ENCODE peak calls at places on chromosomes 12 and 14, in four cellular contexts. One of them, this sample, is unnamed.

GRCh38 chr12:113049976-113050742 is 6.4 kb upstream of the DTX1 start:
- DNase-seq in upper lobe of left lung: no peak
- DNase-seq in gastrocnemius medialis: no peak
- DNase-seq in uterus: no peak
- DNase-seq in this sample: no peak

GRCh38 chr12:57143454-57143853 is 4.0 kb downstream of the LRP1-AS start:
- DNase-seq in upper lobe of left lung: no peak
- DNase-seq in gastrocnemius medialis: no peak
- DNase-seq in uterus: peak; percentile 12
- DNase-seq in this sample: no peak

GRCh38 chr12:94592080-94592479 is 58.3 kb downstream of the TMCC3 start:
- DNase-seq in upper lobe of left lung: no peak
- DNase-seq in gastrocnemius medialis: no peak
- DNase-seq in uterus: no peak
- DNase-seq in this sample: no peak

GRCh38 chr12:39239484-39240143 is 203.3 kb downstream of the KIF21A start:
- DNase-seq in upper lobe of left lung: no peak
- DNase-seq in gastrocnemius medialis: no peak
- DNase-seq in uterus: no peak
- DNase-seq in this sample: no peak

GRCh38 chr14:47040490-47040889 is 388.9 kb upstream of the RPL10L start:
- DNase-seq in upper lobe of left lung: peak; percentile 21
- DNase-seq in gastrocnemius medialis: no peak
- DNase-seq in uterus: no peak
- DNase-seq in this sample: no peak

GRCh38 chr14:32256606-32257005 is 53.5 kb upstream of the RNU6-8 start:
- DNase-seq in upper lobe of left lung: no peak
- DNase-seq in gastrocnemius medialis: no peak
- DNase-seq in uterus: no peak
- DNase-seq in this sample: no peak

GRCh38 chr12:67650528-67651379 is 2.2 kb downstream of the DYRK2 start:
- DNase-seq in upper lobe of left lung: no peak
- DNase-seq in gastrocnemius medialis: no peak
- DNase-seq in uterus: no peak
- DNase-seq in this sample: no peak

GRCh38 chr12:87813476-87814234 is 215.5 kb downstream of the C12orf50 start:
- DNase-seq in upper lobe of left lung: no peak
- DNase-seq in gastrocnemius medialis: no peak
- DNase-seq in uterus: no peak
- DNase-seq in this sample: no peak

GRCh38 chr14:79043194-79043889 is 873.2 kb downstream of the NRXN3 start:
- DNase-seq in upper lobe of left lung: no peak
- DNase-seq in gastrocnemius medialis: no peak
- DNase-seq in uterus: no peak
- DNase-seq in this sample: no peak

GRCh38 chr14:32468955-32469354 is 139.9 kb downstream of the AKAP6 start:
- DNase-seq in upper lobe of left lung: no peak
- DNase-seq in gastrocnemius medialis: no peak
- DNase-seq in uterus: no peak
- DNase-seq in this sample: no peak

GRCh38 chr14:104352493-104353220 is 214.3 kb downstream of the KIF26A start:
- DNase-seq in upper lobe of left lung: no peak
- DNase-seq in gastrocnemius medialis: peak; percentile 1
- DNase-seq in uterus: peak; percentile 2
- DNase-seq in this sample: no peak

GRCh38 chr14:69693145-69693544 is 73.8 kb upstream of the SRSF5 start:
- DNase-seq in upper lobe of left lung: peak; percentile 63
- DNase-seq in gastrocnemius medialis: no peak
- DNase-seq in uterus: no peak
- DNase-seq in this sample: no peak

GRCh38 chr14:71321556-71322315 is 414.5 kb downstream of the PCNX1 start:
- DNase-seq in upper lobe of left lung: peak; percentile 23
- DNase-seq in gastrocnemius medialis: no peak
- DNase-seq in uterus: no peak
- DNase-seq in this sample: no peak

GRCh38 chr12:115223322-115223721 is 539.3 kb upstream of the TBX3 start:
- DNase-seq in upper lobe of left lung: peak; percentile 36
- DNase-seq in gastrocnemius medialis: peak; percentile 31
- DNase-seq in uterus: no peak
- DNase-seq in this sample: no peak

GRCh38 chr14:71230897-71231296 is 323.6 kb downstream of the PCNX1 start:
- DNase-seq in upper lobe of left lung: no peak
- DNase-seq in gastrocnemius medialis: no peak
- DNase-seq in uterus: no peak
- DNase-seq in this sample: no peak

GRCh38 chr14:21924479-21924878 is 250.9 kb upstream of the OR4E1 start:
- DNase-seq in upper lobe of left lung: peak; percentile 27
- DNase-seq in gastrocnemius medialis: no peak
- DNase-seq in uterus: no peak
- DNase-seq in this sample: no peak

GRCh38 chr12:62543741-62544140 is 77.1 kb downstream of the MON2 start:
- DNase-seq in upper lobe of left lung: no peak
- DNase-seq in gastrocnemius medialis: no peak
- DNase-seq in uterus: no peak
- DNase-seq in this sample: no peak

GRCh38 chr12:6535960-6536847 is 1.9 kb downstream of the GAPDH start:
- DNase-seq in upper lobe of left lung: no peak
- DNase-seq in gastrocnemius medialis: no peak
- DNase-seq in uterus: no peak
- DNase-seq in this sample: no peak

GRCh38 chr12:57604454-57605307 is at the start of gene DTX3:
- DNase-seq in upper lobe of left lung: peak; percentile 40
- DNase-seq in gastrocnemius medialis: no peak
- DNase-seq in uterus: peak; percentile 65
- DNase-seq in this sample: no peak

GRCh38 chr14:103561381-103562134 is 899 bp downstream of the BAG5 start:
- DNase-seq in upper lobe of left lung: no peak
- DNase-seq in gastrocnemius medialis: peak; percentile 50
- DNase-seq in uterus: peak; percentile 49
- DNase-seq in this sample: no peak

GRCh38 chr14:24913746-24914145 is 136.2 kb downstream of the STXBP6 start:
- DNase-seq in upper lobe of left lung: no peak
- DNase-seq in gastrocnemius medialis: no peak
- DNase-seq in uterus: no peak
- DNase-seq in this sample: no peak

GRCh38 chr14:104245723-104246122 is 107.3 kb downstream of the KIF26A start:
- DNase-seq in upper lobe of left lung: no peak
- DNase-seq in gastrocnemius medialis: no peak
- DNase-seq in uterus: no peak
- DNase-seq in this sample: no peak

GRCh38 chr12:122872815-122873361 is 23.0 kb downstream of the VPS37B start:
- DNase-seq in upper lobe of left lung: peak; percentile 30
- DNase-seq in gastrocnemius medialis: no peak
- DNase-seq in uterus: no peak
- DNase-seq in this sample: no peak

GRCh38 chr14:104146651-104147345 is 8.4 kb downstream of the KIF26A start:
- DNase-seq in upper lobe of left lung: no peak
- DNase-seq in gastrocnemius medialis: no peak
- DNase-seq in uterus: no peak
- DNase-seq in this sample: no peak

GRCh38 chr14:90072350-90072749 is 10.6 kb downstream of the KCNK13 start:
- DNase-seq in upper lobe of left lung: no peak
- DNase-seq in gastrocnemius medialis: no peak
- DNase-seq in uterus: no peak
- DNase-seq in this sample: no peak

GRCh38 chr12:262817-263216 is at the start of gene SLC6A13:
- DNase-seq in upper lobe of left lung: peak; percentile 42
- DNase-seq in gastrocnemius medialis: no peak
- DNase-seq in uterus: no peak
- DNase-seq in this sample: no peak

GRCh38 chr14:105866841-105867321 is 340.5 kb downstream of the TMEM121 start:
- DNase-seq in upper lobe of left lung: no peak
- DNase-seq in gastrocnemius medialis: peak; percentile 5
- DNase-seq in uterus: peak; percentile 5
- DNase-seq in this sample: no peak

GRCh38 chr14:88129306-88130056 is 124.5 kb downstream of the GPR65 start:
- DNase-seq in upper lobe of left lung: peak; percentile 24
- DNase-seq in gastrocnemius medialis: no peak
- DNase-seq in uterus: no peak
- DNase-seq in this sample: no peak

GRCh38 chr14:98878278-98878677 is 393.7 kb downstream of the BCL11B start:
- DNase-seq in upper lobe of left lung: no peak
- DNase-seq in gastrocnemius medialis: no peak
- DNase-seq in uterus: no peak
- DNase-seq in this sample: no peak

GRCh38 chr14:91484186-91484585 is 25.9 kb downstream of the PPP4R3A start:
- DNase-seq in upper lobe of left lung: no peak
- DNase-seq in gastrocnemius medialis: no peak
- DNase-seq in uterus: no peak
- DNase-seq in this sample: no peak

DNA sequence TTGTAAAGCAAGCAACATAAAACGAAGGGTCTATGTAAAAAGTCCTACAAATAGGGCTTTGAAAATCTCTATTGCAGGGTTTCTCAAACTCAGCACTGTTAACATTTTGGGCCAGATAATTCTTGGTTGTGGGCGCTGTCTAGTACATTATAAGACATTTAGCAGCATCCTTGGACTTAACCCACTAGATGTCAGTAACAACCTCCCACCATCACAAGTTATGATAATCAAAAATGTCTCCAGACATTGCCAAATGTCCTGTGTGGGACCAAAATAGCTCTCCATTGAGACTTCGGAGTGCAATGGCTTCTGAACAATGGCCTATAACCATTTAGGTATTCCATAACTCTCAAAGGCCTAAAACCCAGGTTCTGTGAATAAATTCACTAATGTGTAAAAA is 22.9 kb upstream of the DHRS7 start:
- DNase-seq in upper lobe of left lung: no peak
- DNase-seq in gastrocnemius medialis: no peak
- DNase-seq in uterus: no peak
- DNase-seq in this sample: no peak
- TF ChIP-seq CTCF in upper lobe of left lung: no peak
- TF ChIP-seq CTCF in gastrocnemius medialis: no peak
- TF ChIP-seq CTCF in uterus: no peak
- TF ChIP-seq CTCF in this sample: no peak

GRCh38 chr14:20458031-20458789 is 3.0 kb downstream of the PIP4P1 start:
- DNase-seq in upper lobe of left lung: no peak
- DNase-seq in gastrocnemius medialis: no peak
- DNase-seq in uterus: no peak
- DNase-seq in this sample: no peak
- TF ChIP-seq POLR2A in upper lobe of left lung: no peak
- TF ChIP-seq POLR2A in gastrocnemius medialis: no peak
- TF ChIP-seq POLR2A in uterus: no peak
- TF ChIP-seq POLR2A in this sample: no peak

GRCh38 chr12:65010437-65010836 is 110.7 kb downstream of the WIF1 start:
- DNase-seq in upper lobe of left lung: no peak
- DNase-seq in gastrocnemius medialis: no peak
- DNase-seq in uterus: no peak
- DNase-seq in this sample: no peak
- H3K4me1 ChIP-seq in upper lobe of left lung: no peaks in the 10 kb centered on the region
- H3K4me1 ChIP-seq in gastrocnemius medialis: no peaks in the 10 kb centered on the region
- H3K4me1 ChIP-seq in uterus: no peaks in the 10 kb centered on the region
- H3K4me1 ChIP-seq in this sample: no peaks in the 10 kb centered on the region

GRCh38 chr12:130768120-130768519 is 52.0 kb upstream of the RIMBP2 start:
- DNase-seq in upper lobe of left lung: no peak
- DNase-seq in gastrocnemius medialis: no peak
- DNase-seq in uterus: no peak
- DNase-seq in this sample: no peak

GRCh38 chr12:130765186-130765659 is 49.1 kb upstream of the RIMBP2 start:
- DNase-seq in upper lobe of left lung: no peak
- DNase-seq in gastrocnemius medialis: no peak
- DNase-seq in uterus: no peak
- DNase-seq in this sample: no peak

GRCh38 chr12:130775953-130776856 is 60.1 kb upstream of the RIMBP2 start:
- DNase-seq in upper lobe of left lung: no peak
- DNase-seq in gastrocnemius medialis: no peak
- DNase-seq in uterus: peak; percentile 28
- DNase-seq in this sample: no peak

GRCh38 chr12:130766470-130766869 is 50.4 kb upstream of the RIMBP2 start:
- DNase-seq in upper lobe of left lung: no peak
- DNase-seq in gastrocnemius medialis: no peak
- DNase-seq in uterus: no peak
- DNase-seq in this sample: no peak

GRCh38 chr12:130770413-130771028 is 54.4 kb upstream of the RIMBP2 start:
- DNase-seq in upper lobe of left lung: no peak
- DNase-seq in gastrocnemius medialis: no peak
- DNase-seq in uterus: no peak
- DNase-seq in this sample: no peak
- TF ChIP-seq CTCF in upper lobe of left lung: no peak
- TF ChIP-seq CTCF in gastrocnemius medialis: no peak
- TF ChIP-seq CTCF in uterus: no peak
- TF ChIP-seq CTCF in this sample: no peak

This sample was measured in esophagus squamous epithelium.